ENCODE peak calls at places on chromosomes 3 and 15, in seven cellular contexts. S is fibroblast of mammary gland, O is right atrium auricular region, R is epithelial cell of esophagus, G is BJ, K is choroid plexus epithelial cell, L is AG09309. F is an unnamed sample.

GRCh38 chr15:45550436-45550835 is 27.9 kb upstream of the SLC30A4 start:
- DNase-seq in L (peak), O (no peak), S (peak), K (peak), R (no peak), G (peak), F (no peak)

GRCh38 chr3:48433472-48434118 is 3.7 kb upstream of the PLXNB1 start:
- DNase-seq in L (no peak), G (no peak), O (peak), K (peak), R (peak), S (peak), F (no peak)

GRCh38 chr3:165638066-165638465 is 199.2 kb downstream of the BCHE start:
- DNase-seq in G (no peak), O (no peak), L (no peak), S (no peak), K (peak), R (no peak), F (no peak)

GRCh38 chr3:32614956-32615355 is 44.3 kb upstream of the DYNC1LI1 start:
- DNase-seq in O (no peak), L (peak), S (peak), G (no peak), K (peak), R (peak), F (no peak)

GRCh38 chr15:63212050-63212973 is 22.9 kb downstream of the RAB8B start:
- DNase-seq in O (no peak), G (peak), K (peak), L (peak), R (peak), S (peak), F (no peak)

GRCh38 chr3:54733079-54733478 is 194.8 kb downstream of the LRTM1 start:
- DNase-seq in G (no peak), S (no peak), K (no peak), R (no peak), L (no peak), O (no peak), F (no peak)

GRCh38 chr3:125668804-125669203 is 73.5 kb upstream of the OSBPL11 start:
- DNase-seq in R (no peak), G (no peak), O (no peak), S (no peak), K (no peak), L (no peak), F (no peak)

GRCh38 chr3:52253314-52254260 is 8.0 kb downstream of the PPM1M start:
- DNase-seq in O (peak), L (no peak), S (no peak), R (peak), K (peak), G (no peak), F (peak)

GRCh38 chr3:76554717-76555116 is 485.2 kb upstream of the ROBO2 start:
- DNase-seq in R (peak), K (peak), G (no peak), L (peak), S (peak), O (no peak), F (no peak)

GRCh38 chr3:156806698-156807097 is 19.5 kb upstream of the LEKR1 start:
- DNase-seq in K (no peak), G (no peak), S (no peak), O (no peak), L (no peak), R (no peak), F (no peak)

GRCh38 chr15:101358895-101359294 is 63.8 kb upstream of the SNRPA1 start:
- DNase-seq in O (no peak), R (peak), K (peak), S (no peak), L (no peak), G (no peak), F (no peak)

DNA sequence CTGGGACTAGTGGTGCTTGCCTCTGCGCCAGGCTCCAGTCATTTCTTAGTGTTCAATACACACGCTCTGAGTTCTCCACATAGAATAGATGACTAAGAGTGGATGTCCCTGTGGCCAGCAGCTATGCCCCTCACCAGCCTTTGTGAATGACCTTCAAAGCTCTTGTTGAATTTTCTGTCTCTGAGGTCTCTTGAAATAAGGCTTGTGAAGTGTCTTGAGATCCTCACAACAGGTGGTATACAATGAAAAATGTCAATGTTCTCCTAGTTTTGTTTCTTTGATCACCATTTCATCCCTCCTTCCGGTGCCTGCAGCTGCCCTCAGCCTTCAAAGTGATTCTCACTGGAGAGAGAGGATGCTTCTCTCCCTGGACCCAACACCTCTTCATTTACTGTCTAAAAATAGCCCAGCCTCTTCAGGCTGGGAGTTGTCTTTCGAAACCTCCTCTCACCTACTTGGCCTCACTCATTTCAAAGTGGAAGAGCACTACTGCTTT is 5.4 kb downstream of the MAPKBP1 start:
- DNase-seq in R (peak), K (no peak), L (no peak), S (no peak), O (no peak), G (no peak), F (no peak)
- H3K4me3 ChIP-seq in R (no peak), K (no peak), L (no peak), S (no peak), O (no peak), G (no peak), F (no peak)

GRCh38 chr3:192915724-192916123 is 1.9 kb downstream of the MB21D2 start:
- DNase-seq in R (peak), K (no peak), L (no peak), S (peak), O (no peak), G (no peak), F (no peak)
- H3K4me3 ChIP-seq in R (peak), K (peak), L (peak), S (no peak), O (no peak), G (peak), F (no peak)

GRCh38 chr3:148131990-148132638 is 565.6 kb upstream of the AGTR1 start:
- DNase-seq in R (no peak), G (no peak), S (peak), L (no peak), K (peak), O (no peak), F (no peak)

GRCh38 chr3:148126962-148127361 is 570.7 kb upstream of the AGTR1 start:
- DNase-seq in O (no peak), L (no peak), K (no peak), G (no peak), R (peak), S (no peak), F (no peak)

DNA sequence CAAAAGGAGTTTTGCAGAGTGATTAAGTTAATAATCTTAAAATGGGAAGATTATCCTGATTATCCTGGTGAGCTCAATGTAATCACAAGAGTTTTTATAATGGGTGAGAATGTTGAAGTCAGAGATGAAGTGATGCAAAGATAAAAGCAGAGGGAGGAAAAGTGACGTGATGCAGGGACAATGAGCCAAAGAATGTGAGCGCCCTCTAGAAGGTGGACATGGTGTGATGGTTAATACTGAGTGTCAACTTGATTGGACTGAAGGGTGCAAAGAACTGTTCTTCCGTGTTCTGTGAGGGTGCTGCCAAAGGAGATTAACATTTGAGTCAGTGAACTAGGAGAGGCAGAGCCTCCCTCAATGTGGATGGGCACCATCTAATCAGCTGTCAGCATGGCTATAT is 569.6 kb upstream of the AGTR1 start:
- DNase-seq in G (no peak), O (no peak), R (no peak), K (no peak), S (no peak), L (no peak), F (no peak)
- H3K4me3 ChIP-seq in G (no peak), O (no peak), R (no peak), K (no peak), S (no peak), L (no peak), F (no peak)

DNA sequence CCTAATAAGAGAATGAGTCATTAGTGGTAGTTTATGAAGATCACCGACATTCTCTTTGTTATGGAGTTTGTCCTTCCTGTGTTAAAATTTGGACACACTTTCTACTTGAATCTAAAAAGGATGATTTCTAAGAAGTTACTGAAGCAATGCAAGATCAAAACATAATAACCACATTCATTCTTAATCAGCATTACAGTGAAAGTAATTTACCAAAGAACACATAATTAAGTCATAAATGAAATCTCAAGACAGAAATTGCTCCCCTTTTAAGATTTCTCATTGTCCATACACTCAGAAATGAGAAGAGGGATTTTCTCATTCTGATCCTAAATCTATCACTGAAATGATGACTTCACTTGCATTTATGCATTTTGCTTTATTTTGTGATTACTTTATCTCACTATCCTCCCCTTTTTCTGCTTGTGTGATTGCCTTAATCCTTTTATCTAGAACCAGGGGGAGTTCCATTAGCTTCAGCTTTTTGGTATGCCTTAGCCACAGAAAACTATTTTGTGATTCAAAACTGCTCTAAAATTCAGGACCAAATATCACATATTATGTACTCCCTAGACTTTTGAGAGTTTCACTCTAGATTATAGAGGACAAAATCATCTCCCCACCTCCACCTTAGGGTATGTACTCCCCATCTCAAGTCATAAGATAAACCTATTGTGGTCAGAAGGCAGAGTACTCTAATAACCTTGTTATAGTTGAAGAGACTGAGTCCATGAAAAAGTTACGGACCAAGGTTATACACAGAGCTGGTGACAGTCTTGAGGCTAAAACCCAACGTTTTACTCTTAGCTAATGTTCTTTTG is 817.6 kb upstream of the CFAP20DC start:
- DNase-seq in L (no peak), G (no peak), O (no peak), K (no peak), S (no peak), R (no peak), F (no peak)
- H3K4me3 ChIP-seq in L (no peak), G (no peak), O (no peak), K (no peak), S (no peak), R (no peak), F (no peak)

DNA sequence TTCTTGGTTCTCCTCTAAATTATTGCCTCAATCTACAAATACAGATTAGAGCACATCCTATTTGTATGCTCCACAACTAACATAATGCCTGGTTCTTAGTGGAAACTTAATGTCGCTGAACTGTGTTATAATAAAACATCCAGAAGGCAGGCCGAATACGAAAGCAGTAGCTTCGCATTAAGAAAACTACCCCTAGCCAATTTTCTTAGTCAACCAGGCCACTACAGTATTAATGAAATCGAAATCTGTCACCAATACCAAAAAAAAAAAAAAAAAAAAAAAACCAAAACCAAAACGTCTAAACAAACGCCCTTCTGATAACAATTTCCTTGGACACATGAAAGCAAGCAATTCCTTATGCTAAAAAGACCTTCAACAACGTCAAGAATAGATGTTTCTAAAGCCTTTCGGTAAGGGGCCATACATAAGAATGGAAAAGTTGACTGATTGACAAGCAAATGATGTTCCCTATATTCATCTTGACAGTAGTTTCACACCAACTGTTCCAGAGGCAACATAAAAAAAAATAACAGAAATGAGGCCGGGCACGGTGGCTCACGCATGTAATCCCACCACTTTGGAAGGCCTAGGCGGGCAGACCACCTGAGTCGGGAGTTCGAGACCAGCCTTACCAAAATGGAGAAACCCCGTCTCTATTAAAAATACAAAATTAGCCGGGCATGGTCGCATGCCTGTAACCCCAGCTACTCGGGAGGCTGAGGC is 1.3 kb downstream of the DENND6A start:
- DNase-seq in K (no peak), G (no peak), S (peak), R (no peak), L (no peak), O (no peak), F (no peak)
- H3K4me3 ChIP-seq in K (peak), G (peak), S (peak), R (peak), L (peak), O (peak), F (peak)

F was measured in Jurkat, Clone E6-1.